ENCODE peak calls at places on chromosomes 5 and 9, in eight cellular contexts. P, I, M, Y, E, G, C and F are unnamed samples.

GRCh38 chr5:19264821-19265220 is 723.2 kb downstream of the CDH18 start:
- DNase-seq in P (no peak), I (no peak), M (no peak), Y (no peak), E (peak), G (no peak), C (no peak), F (no peak)

GRCh38 chr5:980001-980588 is 28.5 kb upstream of the NKD2 start:
- DNase-seq in P (no peak), I (no peak), M (no peak), Y (no peak), E (no peak), G (peak), C (no peak), F (no peak)

GRCh38 chr5:142141463-142141862 is 32.9 kb downstream of the NDFIP1 start:
- DNase-seq in P (no peak), I (no peak), M (no peak), Y (no peak), E (peak), G (no peak), C (no peak), F (no peak)

GRCh38 chr5:131926168-131926567 is 19.3 kb downstream of the MEIKIN start:
- DNase-seq in P (no peak), I (no peak), M (no peak), Y (no peak), E (no peak), G (no peak), C (no peak), F (no peak)

GRCh38 chr5:58261605-58262004 is 198.3 kb downstream of the PLK2 start:
- DNase-seq in P (peak), I (peak), M (peak), Y (peak), E (no peak), G (peak), C (peak), F (no peak)

GRCh38 chr5:167835146-167835545 is 456.3 kb upstream of the WWC1 start:
- DNase-seq in P (no peak), I (no peak), M (peak), Y (no peak), E (no peak), G (no peak), C (peak), F (no peak)

GRCh38 chr9:105864248-105864898 is 170.0 kb downstream of the TMEM38B start:
- DNase-seq in P (no peak), I (peak), M (no peak), Y (peak), E (no peak), G (peak), C (peak), F (no peak)

GRCh38 chr5:10563132-10563939 is 534 bp upstream of the ANKRD33B start:
- DNase-seq in P (peak), I (no peak), M (peak), Y (peak), E (peak), G (peak), C (peak), F (no peak)

GRCh38 chr9:82604947-82605656 is 457.8 kb downstream of the RASEF start:
- DNase-seq in P (peak), I (no peak), M (peak), Y (peak), E (no peak), G (no peak), C (peak), F (peak)

GRCh38 chr5:123813937-123814624 is 302.1 kb downstream of the CSNK1G3 start:
- DNase-seq in P (peak), I (peak), M (peak), Y (no peak), E (peak), G (peak), C (peak), F (peak)

GRCh38 chr9:36029765-36030528 is 6.8 kb upstream of the RECK start:
- DNase-seq in P (peak), I (peak), M (peak), Y (peak), E (no peak), G (peak), C (peak), F (peak)

GRCh38 chr9:95764920-95765319 is 110.6 kb upstream of the ERCC6L2 start:
- DNase-seq in P (no peak), I (peak), M (no peak), Y (no peak), E (no peak), G (peak), C (no peak), F (no peak)

GRCh38 chr5:40623480-40624420 is 56.0 kb upstream of the PTGER4 start:
- DNase-seq in P (no peak), I (no peak), M (no peak), Y (no peak), E (no peak), G (no peak), C (no peak), F (no peak)

GRCh38 chr9:18437315-18438200 is 36.4 kb upstream of the ADAMTSL1 start:
- DNase-seq in P (peak), I (no peak), M (peak), Y (peak), E (no peak), G (no peak), C (peak), F (no peak)

GRCh38 chr9:129504404-129504803 is 116.5 kb downstream of the C9orf50 start:
- DNase-seq in P (no peak), I (no peak), M (no peak), Y (no peak), E (no peak), G (no peak), C (no peak), F (no peak)

GRCh38 chr5:42919600-42919999 is 107.9 kb upstream of the SELENOP start:
- DNase-seq in P (no peak), I (no peak), M (no peak), Y (no peak), E (no peak), G (no peak), C (no peak), F (no peak)

GRCh38 chr5:59598547-59598874 is 295.0 kb downstream of the PDE4D start:
- DNase-seq in P (no peak), I (no peak), M (no peak), Y (no peak), E (peak), G (peak), C (peak), F (no peak)

GRCh38 chr5:125679522-125679921 is 743.7 kb upstream of the GRAMD2B start:
- DNase-seq in P (peak), I (no peak), M (no peak), Y (no peak), E (no peak), G (peak), C (no peak), F (no peak)

GRCh38 chr5:38381361-38381760 is 123.0 kb downstream of the EGFLAM start:
- DNase-seq in P (peak), I (no peak), M (no peak), Y (no peak), E (no peak), G (no peak), C (no peak), F (no peak)

GRCh38 chr5:38387161-38387560 is 128.8 kb downstream of the EGFLAM start:
- DNase-seq in P (no peak), I (no peak), M (no peak), Y (no peak), E (no peak), G (no peak), C (no peak), F (no peak)

GRCh38 chr5:38382898-38383297 is 124.5 kb downstream of the EGFLAM start:
- DNase-seq in P (peak), I (peak), M (peak), Y (peak), E (peak), G (peak), C (peak), F (peak)

GRCh38 chr5:38383701-38384100 is 125.3 kb downstream of the EGFLAM start:
- DNase-seq in P (no peak), I (no peak), M (no peak), Y (no peak), E (no peak), G (no peak), C (no peak), F (no peak)

GRCh38 chr5:38384396-38384795 is 126.0 kb downstream of the EGFLAM start:
- DNase-seq in P (no peak), I (no peak), M (no peak), Y (no peak), E (no peak), G (no peak), C (no peak), F (no peak)
- TF ChIP-seq CTCF in P (no peak), I (no peak), M (no peak), Y (no peak), E (no peak), G (no peak), C (no peak), F (no peak)

GRCh38 chr5:62418462-62419076 is 6.0 kb downstream of the IPO11 start:
- DNase-seq in P (no peak), I (no peak), M (no peak), Y (no peak), E (no peak), G (no peak), C (no peak), F (no peak)
- H3K4me3 ChIP-seq in P (no peak), I (no peak), M (no peak), Y (no peak), E (no peak), G (no peak), C (no peak), F (no peak)

DNA sequence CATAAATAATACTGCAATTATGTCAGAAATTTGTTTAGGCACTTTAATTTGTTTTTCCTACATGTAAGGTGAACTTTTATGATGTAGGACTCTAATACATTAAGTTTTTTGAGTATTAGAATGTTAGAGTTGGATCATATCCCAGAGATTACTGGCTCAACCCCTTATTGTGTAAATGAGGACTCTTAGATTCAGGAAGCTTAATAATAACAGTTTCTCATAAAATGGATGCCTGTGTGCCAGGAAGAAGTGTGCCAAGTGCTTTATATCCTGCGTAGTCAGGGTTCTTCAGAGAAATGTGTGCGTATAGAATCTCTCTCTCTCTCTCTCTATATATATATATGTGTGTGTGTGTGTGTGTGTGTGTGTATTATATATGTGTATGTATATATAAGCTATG is 388.5 kb downstream of the CAAP1 start:
- DNase-seq in P (no peak), I (no peak), M (no peak), Y (no peak), E (no peak), G (no peak), C (no peak), F (no peak)
- TF ChIP-seq CTCF in P (no peak), I (no peak), M (no peak), Y (no peak), E (no peak), G (no peak), C (no peak), F (no peak)

GRCh38 chr9:126436545-126437269 is 110.1 kb downstream of the MVB12B start:
- DNase-seq in P (peak), I (peak), M (no peak), Y (no peak), E (no peak), G (peak), C (no peak), F (no peak)
- H3K4me3 ChIP-seq in P (no peak), I (no peak), M (no peak), Y (no peak), E (no peak), G (no peak), C (no peak), F (no peak)